ENCODE peak calls at places on chromosomes 13 and 19, in eight cellular contexts. U is AG10803; B is H9; F is nucleus accumbens; L is glutamatergic neuron; E is upper lobe of left lung; M is hepatic stellate cell; N is activated CD8-positive, alpha-beta memory T cell treated with anti-CD3 and anti-CD28 coated beads for 1 hour. P is an unnamed sample.

GRCh38 chr13:83943530-83944279 is 61.4 kb upstream of the SLITRK1 start:
- DNase-seq in U (no peak), B (no peak), F (peak), L (no peak), E (no peak), M (no peak), N (no peak), P (peak)

GRCh38 chr19:19599190-19599535 is 19.3 kb downstream of the PBX4 start:
- DNase-seq in U (no peak), B (no peak), F (no peak), L (no peak), E (no peak), M (no peak), N (no peak), P (no peak)

GRCh38 chr13:105165449-105166125 is 1369.9 kb downstream of the EFNB2 start:
- DNase-seq in U (no peak), B (no peak), F (no peak), L (no peak), E (peak), M (no peak), N (no peak), P (no peak)

GRCh38 chr19:49338691-49339363 is 3.6 kb downstream of the CD37 start:
- DNase-seq in U (no peak), B (peak), F (peak), L (peak), E (peak), M (peak), N (no peak), P (no peak)

GRCh38 chr19:1079566-1080111 is 12.7 kb downstream of the ARHGAP45 start:
- DNase-seq in U (no peak), B (peak), F (no peak), L (no peak), E (no peak), M (no peak), N (no peak), P (no peak)

GRCh38 chr13:43441916-43442315 is 344.9 kb downstream of the ENOX1 start:
- DNase-seq in U (no peak), B (no peak), F (no peak), L (no peak), E (no peak), M (no peak), N (no peak), P (no peak)

GRCh38 chr19:46517471-46517870 is 21.8 kb upstream of the PNMA8B start:
- DNase-seq in U (no peak), B (no peak), F (no peak), L (no peak), E (no peak), M (no peak), N (no peak), P (no peak)

GRCh38 chr13:30429721-30430694 is 7.7 kb downstream of the UBE2L5 start:
- DNase-seq in U (peak), B (no peak), F (no peak), L (no peak), E (no peak), M (peak), N (no peak), P (peak)

GRCh38 chr19:11142528-11143171 is 12.9 kb downstream of the SPC24 start:
- DNase-seq in U (peak), B (peak), F (peak), L (no peak), E (peak), M (peak), N (no peak), P (peak)

GRCh38 chr19:49447485-49448431 is 3.9 kb downstream of the PIH1D1 start:
- DNase-seq in U (no peak), B (peak), F (peak), L (no peak), E (no peak), M (no peak), N (no peak), P (no peak)

GRCh38 chr19:4909172-4909896 is at the start of gene UHRF1:
- DNase-seq in U (no peak), B (peak), F (no peak), L (no peak), E (no peak), M (peak), N (no peak), P (peak)

GRCh38 chr13:94764576-94765321 is 52.4 kb upstream of the SOX21 start:
- DNase-seq in U (no peak), B (no peak), F (no peak), L (no peak), E (no peak), M (no peak), N (no peak), P (no peak)

GRCh38 chr19:43624933-43625332 is 5.5 kb upstream of the ZNF428 start:
- DNase-seq in U (no peak), B (peak), F (no peak), L (peak), E (peak), M (no peak), N (peak), P (no peak)

GRCh38 chr13:38763446-38764381 is 76.8 kb downstream of the FREM2 start:
- DNase-seq in U (peak), B (peak), F (peak), L (no peak), E (peak), M (peak), N (no peak), P (peak)

GRCh38 chr13:32901994-32902780 is 114.0 kb upstream of the KL start:
- DNase-seq in U (peak), B (no peak), F (no peak), L (no peak), E (no peak), M (no peak), N (no peak), P (peak)

GRCh38 chr19:11784356-11784755 is 14.0 kb upstream of the ZNF491 start:
- DNase-seq in U (no peak), B (no peak), F (no peak), L (no peak), E (no peak), M (no peak), N (no peak), P (no peak)